ENCODE peak calls at places on chromosomes 1 and 21, in six cellular contexts. I, A, B, M, Q and F are unnamed samples.

GRCh38 chr1:163410073-163410522 is 88.3 kb downstream of the NUF2 start:
- DNase-seq in Q (peak; percentile 56), M (peak; percentile 86), B (peak; percentile 65), A (peak; percentile 56), I (peak; percentile 22), F (peak; percentile 65)

GRCh38 chr1:183871568-183871967 is 66.6 kb downstream of the RGL1 start:
- DNase-seq in M (no peak), A (no peak), B (no peak), Q (peak; percentile 13), I (no peak), F (no peak)

GRCh38 chr1:29470087-29470787 is 233.9 kb downstream of the PTPRU start:
- DNase-seq in Q (no peak), A (no peak), B (no peak), I (no peak), M (no peak), F (peak; percentile 24)

GRCh38 chr1:175192111-175192629 is 406 bp downstream of the KIAA0040 start:
- DNase-seq in Q (peak; percentile 18), B (no peak), A (no peak), M (no peak), I (peak; percentile 13), F (peak; percentile 53)

GRCh38 chr1:14403961-14404645 is 194.4 kb upstream of the KAZN start:
- DNase-seq in Q (no peak), I (peak; percentile 56), M (no peak), A (no peak), B (no peak), F (peak; percentile 48)

GRCh38 chr1:201217851-201218250 is 27.2 kb downstream of the IGFN1 start:
- DNase-seq in M (no peak), B (no peak), I (no peak), A (no peak), Q (no peak), F (peak; percentile 17)

GRCh38 chr1:53732912-53733317 is 6.0 kb downstream of the GLIS1 start:
- DNase-seq in M (no peak), B (no peak), I (no peak), Q (peak; percentile 50), A (peak; percentile 97), F (no peak)

GRCh38 chr1:183460596-183460995 is 11.7 kb upstream of the SMG7 start:
- DNase-seq in B (no peak), M (no peak), Q (no peak), A (no peak), I (no peak), F (no peak)

GRCh38 chr1:224434447-224435317 is at the start of gene WDR26:
- DNase-seq in Q (peak; percentile 91), A (peak; percentile 80), M (peak; percentile 77), I (peak; percentile 82), B (no peak), F (peak; percentile 89)

GRCh38 chr21:45580181-45580575 is 37.9 kb upstream of the SLC19A1 start:
- DNase-seq in A (no peak), Q (no peak), B (no peak), M (no peak), I (no peak), F (no peak)

GRCh38 chr1:112807999-112808398 is 92.9 kb upstream of the PPM1J start:
- DNase-seq in Q (no peak), I (no peak), B (no peak), M (no peak), A (no peak), F (no peak)
- H2BK120ac ChIP-seq in Q (no peak overlapping the region), I (peak overlapping the region; percentile 67), B (peak overlapping the region; percentile 65), M (no peak overlapping the region), A (no peak overlapping the region), F (no peak overlapping the region)

DNA sequence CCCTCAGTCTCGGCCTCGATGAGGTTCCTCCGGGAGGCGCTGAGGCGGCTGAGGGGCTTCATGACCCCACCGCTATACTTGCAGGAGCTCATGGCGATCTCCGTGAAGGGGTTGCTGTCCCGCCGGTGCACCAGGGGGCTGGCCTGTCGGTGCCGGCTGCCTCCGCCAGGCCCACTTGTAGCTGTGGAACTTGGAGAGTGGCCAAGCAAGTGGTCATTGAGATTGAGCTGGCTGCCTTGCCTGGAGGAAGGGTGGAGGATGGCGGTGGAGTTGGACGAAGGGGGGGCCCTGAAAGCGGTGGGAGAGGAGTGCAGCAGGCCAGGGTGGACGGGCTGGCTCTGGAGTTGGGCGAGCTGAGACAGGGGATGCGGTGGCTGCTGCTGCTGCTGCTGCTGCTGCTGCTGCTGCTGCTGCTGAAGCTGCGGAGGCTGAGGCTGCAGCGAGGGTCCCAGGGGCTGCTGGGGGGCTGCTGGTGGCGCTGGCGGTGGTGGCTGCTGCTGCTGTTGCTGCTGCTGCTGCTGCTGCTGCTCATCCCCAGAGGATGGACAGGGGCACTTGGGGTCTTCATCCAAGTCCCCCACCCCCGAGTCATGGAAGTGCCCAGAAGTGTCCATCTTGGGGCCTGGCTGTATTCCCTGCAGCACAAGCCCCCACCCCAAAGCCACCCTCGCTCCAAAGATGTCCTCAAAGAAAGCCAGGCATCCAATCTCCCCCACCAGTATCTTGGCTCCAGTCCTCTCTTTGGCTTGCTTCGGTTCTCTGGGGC is 547 bp downstream of the KCNN3 start:
- DNase-seq in M (no peak), A (peak; percentile 38), I (no peak), Q (peak; percentile 49), B (no peak), F (no peak)
- H3K14ac ChIP-seq in M (peak overlapping the region; percentile 82), A (no peak overlapping the region), I (no peak overlapping the region), Q (peak overlapping the region; percentile 67), B (no peak overlapping the region), F (peak overlapping the region; percentile 54)

GRCh38 chr21:41769521-41769920 is 2.7 kb upstream of the RIPK4 start:
- DNase-seq in Q (no peak), M (no peak), B (no peak), I (no peak), A (no peak), F (no peak)
- H2BK120ac ChIP-seq in Q (no peak overlapping the region), M (no peak overlapping the region), B (no peak overlapping the region), I (no peak overlapping the region), A (no peak overlapping the region), F (no peak overlapping the region)

DNA sequence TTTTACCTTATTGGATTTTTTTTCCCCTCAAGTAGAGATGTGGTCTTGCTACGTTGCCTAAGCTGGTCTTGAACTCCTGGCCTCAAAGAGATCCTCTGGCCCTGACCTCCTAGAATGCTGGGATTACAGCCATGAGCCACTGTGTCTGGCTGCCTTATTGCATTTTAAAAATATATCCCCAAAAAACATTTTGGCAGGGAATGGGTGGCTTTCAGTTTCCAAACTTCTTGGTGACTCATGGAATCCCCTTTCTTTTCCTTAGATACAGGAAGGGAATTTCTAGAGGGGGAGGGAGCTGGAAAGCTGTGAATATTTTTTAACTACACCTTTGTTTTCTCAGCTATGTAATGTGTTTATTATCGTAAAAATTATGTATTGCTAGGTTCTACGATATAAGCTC is 73.3 kb downstream of the SNRPE start:
- DNase-seq in B (no peak), A (no peak), I (no peak), M (no peak), Q (no peak), F (no peak)
- H3K14ac ChIP-seq in B (no peak overlapping the region), A (no peak overlapping the region), I (no peak overlapping the region), M (no peak overlapping the region), Q (no peak overlapping the region), F (no peak overlapping the region)

GRCh38 chr1:111203681-111204210 is 3.3 kb upstream of the DENND2D start:
- DNase-seq in M (no peak), I (no peak), A (no peak), B (no peak), Q (no peak), F (no peak)
- H2BK120ac ChIP-seq in M (peak overlapping the region; percentile 65), I (peak overlapping the region; percentile 88), A (peak overlapping the region; percentile 44), B (no peak overlapping the region), Q (peak overlapping the region; percentile 77), F (no peak overlapping the region)

DNA sequence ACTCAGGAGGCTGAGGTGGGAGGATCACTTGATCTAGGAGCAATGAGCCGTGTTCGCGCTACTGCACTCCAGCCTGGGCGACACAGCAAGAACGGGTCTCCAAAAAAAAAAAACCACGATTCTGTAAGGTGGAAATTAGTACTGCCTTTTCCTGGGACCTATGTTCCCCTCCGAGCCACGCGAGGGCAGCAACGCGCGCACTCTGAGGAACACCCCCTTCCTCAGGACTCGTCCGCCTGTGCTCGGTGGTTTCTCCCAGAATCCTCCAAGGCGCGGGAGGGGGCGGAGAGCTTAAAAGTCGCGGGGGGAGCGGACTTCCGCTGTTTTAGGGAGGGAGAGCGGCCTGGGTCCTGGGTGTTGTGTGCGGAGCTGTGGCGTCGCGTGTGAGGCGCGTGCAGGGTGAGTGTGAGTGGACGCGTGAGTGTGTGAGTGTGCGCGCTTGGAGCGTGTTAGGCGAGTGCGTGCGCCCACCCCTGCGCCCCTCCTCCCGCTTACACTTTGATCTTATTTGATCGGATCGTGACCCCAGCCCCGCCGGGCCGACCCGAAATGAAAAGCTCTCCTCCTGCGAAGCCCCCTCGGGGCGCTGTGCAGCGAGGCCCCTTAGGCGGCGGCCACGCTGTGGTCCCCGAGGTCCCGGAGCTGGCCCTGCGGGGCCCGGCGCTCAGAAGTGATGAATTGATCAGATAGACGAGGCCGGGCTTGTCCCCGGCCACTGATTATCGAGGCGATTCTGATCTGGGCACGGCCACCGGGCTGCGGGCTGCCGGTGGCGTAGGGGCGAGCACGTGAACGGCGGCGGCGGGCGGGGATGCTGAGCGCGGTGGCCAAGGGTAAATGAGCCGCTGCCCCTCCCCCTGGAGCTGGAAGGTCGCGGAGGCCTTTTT is 9.6 kb downstream of the TMEM167B start:
- DNase-seq in A (peak; percentile 97), M (peak; percentile 96), I (peak; percentile 94), B (peak; percentile 95), Q (peak; percentile 98), F (peak; percentile 97)
- H3K14ac ChIP-seq in A (peak overlapping the region; percentile 99), M (peak overlapping the region; percentile 98), I (peak overlapping the region; percentile 100), B (no peak overlapping the region), Q (peak overlapping the region; percentile 94), F (peak overlapping the region; percentile 89)

DNA sequence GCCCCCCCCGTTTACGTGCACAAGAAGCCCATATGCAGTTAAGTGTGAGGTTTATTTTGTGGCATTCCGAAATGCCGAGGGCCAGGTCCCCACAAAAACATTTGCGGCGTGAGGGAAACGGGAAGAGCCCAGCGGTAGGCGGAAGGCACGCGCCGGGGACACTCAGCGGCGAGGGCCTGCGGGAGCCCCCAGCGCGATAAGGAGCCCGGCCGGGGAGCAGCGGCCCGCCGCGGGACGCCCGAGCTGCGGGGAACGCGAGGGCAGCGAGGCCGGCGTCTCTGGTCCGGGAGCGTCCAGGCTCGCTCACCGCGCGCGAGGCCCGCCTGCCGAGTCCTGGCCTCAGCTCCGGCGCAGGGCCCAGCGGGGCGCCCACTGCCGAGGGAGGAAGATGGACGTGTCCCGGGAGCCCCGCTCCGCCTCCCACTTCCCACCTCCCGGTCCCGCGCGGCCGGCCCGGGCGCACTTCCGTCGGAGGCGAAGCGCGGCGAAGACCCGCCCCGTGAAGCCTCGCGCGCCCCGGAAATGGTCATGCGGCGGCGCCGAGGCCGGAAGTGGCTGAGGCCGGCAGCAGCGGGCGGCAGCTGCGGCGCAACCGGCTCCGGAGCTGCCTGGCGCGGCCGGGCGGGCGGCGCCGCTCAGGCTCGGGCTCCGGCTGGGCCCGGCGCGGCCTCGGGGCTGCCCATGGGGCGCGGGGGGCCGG is at the start of gene TRAPPC10:
- DNase-seq in B (no peak), I (peak; percentile 72), M (peak; percentile 84), Q (peak; percentile 88), A (peak; percentile 80), F (peak; percentile 79)
- H2BK120ac ChIP-seq in B (no peak within 1 kb of the TSS), I (peak within 1 kb of the TSS; percentile 54), M (no peak within 1 kb of the TSS), Q (peak within 1 kb of the TSS; percentile 74), A (no peak within 1 kb of the TSS), F (no peak within 1 kb of the TSS)

GRCh38 chr21:44454747-44455523 is at the start of gene LRRC3:
- DNase-seq in Q (peak; percentile 85), M (peak; percentile 94), I (peak; percentile 79), A (peak; percentile 30), B (peak; percentile 97), F (peak; percentile 99)
- H3K14ac ChIP-seq in Q (no peak within 1 kb of the TSS), M (peak within 1 kb of the TSS; percentile 21), I (no peak within 1 kb of the TSS), A (no peak within 1 kb of the TSS), B (no peak within 1 kb of the TSS), F (no peak within 1 kb of the TSS)

GRCh38 chr21:40577285-40578043 is 269.5 kb downstream of the DSCAM start:
- DNase-seq in A (no peak), I (no peak), B (no peak), Q (no peak), M (no peak), F (no peak)
- H2BK120ac ChIP-seq in A (no peak overlapping the region), I (no peak overlapping the region), B (no peak overlapping the region), Q (no peak overlapping the region), M (no peak overlapping the region), F (no peak overlapping the region)